ENCODE peak calls at places on chromosomes 4 and X, in eight cellular contexts. One of them, this sample, is unnamed.

GRCh38 chr4:56612282-56612681 is 68.8 kb downstream of the HOPX start:
- DNase-seq in T-cell: no peak
- DNase-seq in posterior cingulate gyrus: no peak
- DNase-seq in fibroblast of pulmonary artery: no peak
- DNase-seq in fibroblast of mammary gland: no peak
- DNase-seq in EH: no peak
- DNase-seq in naive thymus-derived CD4-positive, alpha-beta T cell: no peak
- DNase-seq in activated CD8-positive, alpha-beta memory T cell treated with anti-CD3 and anti-CD28 coated beads for 48 hours: no peak
- DNase-seq in this sample: no peak

GRCh38 chrX:101357166-101357795 is 8.7 kb upstream of the TIMM8A start:
- DNase-seq in naive thymus-derived CD4-positive, alpha-beta T cell: no peak
- DNase-seq in fibroblast of mammary gland: peak
- DNase-seq in activated CD8-positive, alpha-beta memory T cell treated with anti-CD3 and anti-CD28 coated beads for 48 hours: no peak
- DNase-seq in T-cell: no peak
- DNase-seq in EH: peak
- DNase-seq in fibroblast of pulmonary artery: peak
- DNase-seq in posterior cingulate gyrus: no peak
- DNase-seq in this sample: no peak

GRCh38 chr4:8585186-8585585 is 5.0 kb downstream of the GPR78 start:
- DNase-seq in fibroblast of pulmonary artery: no peak
- DNase-seq in naive thymus-derived CD4-positive, alpha-beta T cell: no peak
- DNase-seq in fibroblast of mammary gland: no peak
- DNase-seq in EH: no peak
- DNase-seq in posterior cingulate gyrus: no peak
- DNase-seq in activated CD8-positive, alpha-beta memory T cell treated with anti-CD3 and anti-CD28 coated beads for 48 hours: no peak
- DNase-seq in T-cell: no peak
- DNase-seq in this sample: no peak

GRCh38 chr4:38068107-38068506 is 107.9 kb downstream of the PTTG2 start:
- DNase-seq in EH: no peak
- DNase-seq in T-cell: no peak
- DNase-seq in fibroblast of mammary gland: no peak
- DNase-seq in activated CD8-positive, alpha-beta memory T cell treated with anti-CD3 and anti-CD28 coated beads for 48 hours: no peak
- DNase-seq in posterior cingulate gyrus: no peak
- DNase-seq in fibroblast of pulmonary artery: no peak
- DNase-seq in naive thymus-derived CD4-positive, alpha-beta T cell: no peak
- DNase-seq in this sample: no peak

GRCh38 chrX:51568586-51568985 is 50.1 kb downstream of the CENPVL3 start:
- DNase-seq in fibroblast of pulmonary artery: peak
- DNase-seq in EH: peak
- DNase-seq in T-cell: no peak
- DNase-seq in fibroblast of mammary gland: peak
- DNase-seq in naive thymus-derived CD4-positive, alpha-beta T cell: no peak
- DNase-seq in posterior cingulate gyrus: no peak
- DNase-seq in activated CD8-positive, alpha-beta memory T cell treated with anti-CD3 and anti-CD28 coated beads for 48 hours: no peak
- DNase-seq in this sample: no peak

GRCh38 chr4:10458190-10458589 is 964 bp upstream of the ZNF518B start:
- DNase-seq in fibroblast of mammary gland: no peak
- DNase-seq in naive thymus-derived CD4-positive, alpha-beta T cell: no peak
- DNase-seq in fibroblast of pulmonary artery: no peak
- DNase-seq in posterior cingulate gyrus: no peak
- DNase-seq in activated CD8-positive, alpha-beta memory T cell treated with anti-CD3 and anti-CD28 coated beads for 48 hours: no peak
- DNase-seq in T-cell: no peak
- DNase-seq in EH: no peak
- DNase-seq in this sample: no peak

GRCh38 chr4:22607382-22607781 is 85.4 kb upstream of the GBA3 start:
- DNase-seq in naive thymus-derived CD4-positive, alpha-beta T cell: peak
- DNase-seq in EH: peak
- DNase-seq in fibroblast of mammary gland: peak
- DNase-seq in T-cell: peak
- DNase-seq in fibroblast of pulmonary artery: peak
- DNase-seq in posterior cingulate gyrus: no peak
- DNase-seq in activated CD8-positive, alpha-beta memory T cell treated with anti-CD3 and anti-CD28 coated beads for 48 hours: no peak
- DNase-seq in this sample: peak

GRCh38 chr4:113103556-113103955 is 54.1 kb downstream of the ANK2 start:
- DNase-seq in fibroblast of pulmonary artery: no peak
- DNase-seq in fibroblast of mammary gland: no peak
- DNase-seq in T-cell: no peak
- DNase-seq in posterior cingulate gyrus: no peak
- DNase-seq in EH: no peak
- DNase-seq in activated CD8-positive, alpha-beta memory T cell treated with anti-CD3 and anti-CD28 coated beads for 48 hours: no peak
- DNase-seq in naive thymus-derived CD4-positive, alpha-beta T cell: no peak
- DNase-seq in this sample: no peak

GRCh38 chr4:112473985-112474384 is 42.0 kb downstream of the NEUROG2 start:
- DNase-seq in fibroblast of pulmonary artery: no peak
- DNase-seq in posterior cingulate gyrus: no peak
- DNase-seq in EH: no peak
- DNase-seq in T-cell: no peak
- DNase-seq in fibroblast of mammary gland: no peak
- DNase-seq in activated CD8-positive, alpha-beta memory T cell treated with anti-CD3 and anti-CD28 coated beads for 48 hours: no peak
- DNase-seq in naive thymus-derived CD4-positive, alpha-beta T cell: no peak
- DNase-seq in this sample: no peak

GRCh38 chr4:28277931-28278330 is 1417.3 kb downstream of the STIM2 start:
- DNase-seq in fibroblast of pulmonary artery: no peak
- DNase-seq in activated CD8-positive, alpha-beta memory T cell treated with anti-CD3 and anti-CD28 coated beads for 48 hours: no peak
- DNase-seq in fibroblast of mammary gland: no peak
- DNase-seq in T-cell: no peak
- DNase-seq in EH: peak
- DNase-seq in naive thymus-derived CD4-positive, alpha-beta T cell: no peak
- DNase-seq in posterior cingulate gyrus: no peak
- DNase-seq in this sample: no peak

GRCh38 chr4:38856524-38857337 is at the start of gene TLR6:
- DNase-seq in posterior cingulate gyrus: no peak
- DNase-seq in naive thymus-derived CD4-positive, alpha-beta T cell: peak
- DNase-seq in fibroblast of mammary gland: peak
- DNase-seq in fibroblast of pulmonary artery: peak
- DNase-seq in EH: peak
- DNase-seq in T-cell: peak
- DNase-seq in activated CD8-positive, alpha-beta memory T cell treated with anti-CD3 and anti-CD28 coated beads for 48 hours: no peak
- DNase-seq in this sample: no peak

GRCh38 chrX:110414679-110415439 is 56.2 kb downstream of the RTL9 start:
- DNase-seq in fibroblast of pulmonary artery: no peak
- DNase-seq in activated CD8-positive, alpha-beta memory T cell treated with anti-CD3 and anti-CD28 coated beads for 48 hours: no peak
- DNase-seq in fibroblast of mammary gland: peak
- DNase-seq in EH: peak
- DNase-seq in naive thymus-derived CD4-positive, alpha-beta T cell: no peak
- DNase-seq in posterior cingulate gyrus: no peak
- DNase-seq in T-cell: no peak
- DNase-seq in this sample: no peak

GRCh38 chr4:63123441-63123840 is 1285.8 kb downstream of the TECRL start:
- DNase-seq in T-cell: no peak
- DNase-seq in fibroblast of pulmonary artery: no peak
- DNase-seq in naive thymus-derived CD4-positive, alpha-beta T cell: no peak
- DNase-seq in activated CD8-positive, alpha-beta memory T cell treated with anti-CD3 and anti-CD28 coated beads for 48 hours: no peak
- DNase-seq in posterior cingulate gyrus: no peak
- DNase-seq in fibroblast of mammary gland: no peak
- DNase-seq in EH: no peak
- DNase-seq in this sample: no peak

GRCh38 chr4:126318376-126318775 is 1003.6 kb downstream of the FAT4 start:
- DNase-seq in activated CD8-positive, alpha-beta memory T cell treated with anti-CD3 and anti-CD28 coated beads for 48 hours: no peak
- DNase-seq in naive thymus-derived CD4-positive, alpha-beta T cell: no peak
- DNase-seq in fibroblast of mammary gland: no peak
- DNase-seq in fibroblast of pulmonary artery: no peak
- DNase-seq in T-cell: no peak
- DNase-seq in posterior cingulate gyrus: no peak
- DNase-seq in EH: no peak
- DNase-seq in this sample: no peak

GRCh38 chrX:150446151-150446550 is 83.0 kb downstream of the MAMLD1 start:
- DNase-seq in fibroblast of pulmonary artery: peak
- DNase-seq in fibroblast of mammary gland: no peak
- DNase-seq in activated CD8-positive, alpha-beta memory T cell treated with anti-CD3 and anti-CD28 coated beads for 48 hours: no peak
- DNase-seq in EH: no peak
- DNase-seq in T-cell: no peak
- DNase-seq in naive thymus-derived CD4-positive, alpha-beta T cell: no peak
- DNase-seq in posterior cingulate gyrus: no peak
- DNase-seq in this sample: no peak

GRCh38 chrX:130772313-130773140 is 130.5 kb downstream of the ENOX2 start:
- DNase-seq in posterior cingulate gyrus: no peak
- DNase-seq in fibroblast of mammary gland: peak
- DNase-seq in fibroblast of pulmonary artery: peak
- DNase-seq in activated CD8-positive, alpha-beta memory T cell treated with anti-CD3 and anti-CD28 coated beads for 48 hours: no peak
- DNase-seq in T-cell: no peak
- DNase-seq in EH: peak
- DNase-seq in naive thymus-derived CD4-positive, alpha-beta T cell: no peak
- DNase-seq in this sample: no peak

GRCh38 chr4:87506974-87507701 is 22.0 kb downstream of the SPARCL1 start:
- DNase-seq in EH: peak
- DNase-seq in naive thymus-derived CD4-positive, alpha-beta T cell: no peak
- DNase-seq in posterior cingulate gyrus: no peak
- DNase-seq in fibroblast of pulmonary artery: peak
- DNase-seq in T-cell: no peak
- DNase-seq in activated CD8-positive, alpha-beta memory T cell treated with anti-CD3 and anti-CD28 coated beads for 48 hours: no peak
- DNase-seq in fibroblast of mammary gland: peak
- DNase-seq in this sample: no peak

GRCh38 chr4:55336138-55337034 is 9.7 kb upstream of the SRD5A3 start:
- DNase-seq in activated CD8-positive, alpha-beta memory T cell treated with anti-CD3 and anti-CD28 coated beads for 48 hours: no peak
- DNase-seq in naive thymus-derived CD4-positive, alpha-beta T cell: no peak
- DNase-seq in fibroblast of mammary gland: no peak
- DNase-seq in fibroblast of pulmonary artery: no peak
- DNase-seq in posterior cingulate gyrus: no peak
- DNase-seq in T-cell: no peak
- DNase-seq in EH: peak
- DNase-seq in this sample: no peak

GRCh38 chr4:52546449-52546848 is 112.7 kb downstream of the USP46 start:
- DNase-seq in activated CD8-positive, alpha-beta memory T cell treated with anti-CD3 and anti-CD28 coated beads for 48 hours: no peak
- DNase-seq in posterior cingulate gyrus: no peak
- DNase-seq in fibroblast of mammary gland: no peak
- DNase-seq in fibroblast of pulmonary artery: no peak
- DNase-seq in naive thymus-derived CD4-positive, alpha-beta T cell: no peak
- DNase-seq in EH: peak
- DNase-seq in T-cell: no peak
- DNase-seq in this sample: no peak

GRCh38 chr4:44804301-44804700 is 77.9 kb upstream of the GNPDA2 start:
- DNase-seq in naive thymus-derived CD4-positive, alpha-beta T cell: no peak
- DNase-seq in fibroblast of mammary gland: no peak
- DNase-seq in posterior cingulate gyrus: no peak
- DNase-seq in fibroblast of pulmonary artery: no peak
- DNase-seq in activated CD8-positive, alpha-beta memory T cell treated with anti-CD3 and anti-CD28 coated beads for 48 hours: no peak
- DNase-seq in T-cell: no peak
- DNase-seq in EH: no peak
- DNase-seq in this sample: no peak

GRCh38 chrX:114985967-114986592 is 31.3 kb downstream of the IL13RA2 start:
- DNase-seq in EH: no peak
- DNase-seq in posterior cingulate gyrus: no peak
- DNase-seq in fibroblast of mammary gland: peak
- DNase-seq in naive thymus-derived CD4-positive, alpha-beta T cell: no peak
- DNase-seq in fibroblast of pulmonary artery: no peak
- DNase-seq in T-cell: no peak
- DNase-seq in activated CD8-positive, alpha-beta memory T cell treated with anti-CD3 and anti-CD28 coated beads for 48 hours: no peak
- DNase-seq in this sample: no peak

GRCh38 chr4:79663157-79663556 is 255.1 kb upstream of the GK2 start:
- DNase-seq in activated CD8-positive, alpha-beta memory T cell treated with anti-CD3 and anti-CD28 coated beads for 48 hours: no peak
- DNase-seq in fibroblast of pulmonary artery: no peak
- DNase-seq in naive thymus-derived CD4-positive, alpha-beta T cell: no peak
- DNase-seq in EH: no peak
- DNase-seq in T-cell: no peak
- DNase-seq in posterior cingulate gyrus: no peak
- DNase-seq in fibroblast of mammary gland: no peak
- DNase-seq in this sample: no peak

GRCh38 chrX:127708155-127708554 is 344.0 kb downstream of the ACTRT1 start:
- DNase-seq in EH: no peak
- DNase-seq in activated CD8-positive, alpha-beta memory T cell treated with anti-CD3 and anti-CD28 coated beads for 48 hours: no peak
- DNase-seq in fibroblast of pulmonary artery: no peak
- DNase-seq in T-cell: no peak
- DNase-seq in naive thymus-derived CD4-positive, alpha-beta T cell: no peak
- DNase-seq in posterior cingulate gyrus: no peak
- DNase-seq in fibroblast of mammary gland: no peak
- DNase-seq in this sample: no peak

GRCh38 chr4:187158003-187158402 is 434.3 kb upstream of the FAT1 start:
- DNase-seq in posterior cingulate gyrus: no peak
- DNase-seq in activated CD8-positive, alpha-beta memory T cell treated with anti-CD3 and anti-CD28 coated beads for 48 hours: no peak
- DNase-seq in naive thymus-derived CD4-positive, alpha-beta T cell: no peak
- DNase-seq in EH: no peak
- DNase-seq in T-cell: no peak
- DNase-seq in fibroblast of pulmonary artery: no peak
- DNase-seq in fibroblast of mammary gland: no peak
- DNase-seq in this sample: no peak

GRCh38 chr4:86935499-86935832 is 655 bp downstream of the AFF1 start:
- DNase-seq in posterior cingulate gyrus: no peak
- DNase-seq in T-cell: no peak
- DNase-seq in fibroblast of mammary gland: no peak
- DNase-seq in activated CD8-positive, alpha-beta memory T cell treated with anti-CD3 and anti-CD28 coated beads for 48 hours: no peak
- DNase-seq in fibroblast of pulmonary artery: no peak
- DNase-seq in EH: no peak
- DNase-seq in naive thymus-derived CD4-positive, alpha-beta T cell: no peak
- DNase-seq in this sample: no peak

GRCh38 chr4:53518807-53519206 is 72.5 kb downstream of the LNX1 start:
- DNase-seq in EH: no peak
- DNase-seq in naive thymus-derived CD4-positive, alpha-beta T cell: no peak
- DNase-seq in T-cell: no peak
- DNase-seq in posterior cingulate gyrus: no peak
- DNase-seq in activated CD8-positive, alpha-beta memory T cell treated with anti-CD3 and anti-CD28 coated beads for 48 hours: no peak
- DNase-seq in fibroblast of pulmonary artery: no peak
- DNase-seq in fibroblast of mammary gland: no peak
- DNase-seq in this sample: no peak

This sample was measured in caudate nucleus.